ENCODE peak calls at places on chromosomes 16 and 17, in eight cellular contexts. S, A, Z, V, H, E, R and L are unnamed samples.

GRCh38 chr16:85995591-85996461 is 96.9 kb downstream of the IRF8 start:
- DNase-seq in H (no peak), V (peak; percentile 48), S (no peak), E (no peak), A (no peak), R (no peak), Z (no peak), L (no peak)

GRCh38 chr16:52528393-52529080 is 18.4 kb downstream of the TOX3 start:
- DNase-seq in V (no peak), H (no peak), Z (no peak), E (no peak), R (no peak), A (no peak), S (no peak), L (no peak)

GRCh38 chr17:62705781-62706597 is 78.5 kb downstream of the MRC2 start:
- DNase-seq in V (peak; percentile 46), A (no peak), S (no peak), E (no peak), H (no peak), Z (no peak), R (no peak), L (no peak)

GRCh38 chr16:12002447-12003006 is 26.0 kb downstream of the SNX29 start:
- DNase-seq in Z (no peak), S (no peak), R (no peak), A (no peak), V (no peak), H (peak; percentile 39), E (no peak), L (no peak)

GRCh38 chr16:1055557-1055924 is 17.0 kb upstream of the SSTR5 start:
- DNase-seq in E (no peak), H (no peak), V (no peak), Z (no peak), A (no peak), R (no peak), S (no peak), L (no peak)

GRCh38 chr17:4249452-4250029 is 14.2 kb downstream of the ANKFY1 start:
- DNase-seq in A (peak; percentile 36), V (no peak), H (peak; percentile 70), Z (no peak), R (no peak), E (no peak), S (peak; percentile 43), L (peak; percentile 53)

GRCh38 chr17:20040216-20040615 is 31.1 kb downstream of the SPECC1 start:
- DNase-seq in Z (no peak), R (no peak), H (no peak), S (no peak), E (no peak), A (no peak), V (no peak), L (no peak)

GRCh38 chr17:33927732-33928133 is 327.4 kb upstream of the CCL2 start:
- DNase-seq in E (no peak), Z (no peak), S (peak; percentile 21), A (peak; percentile 9), R (no peak), H (peak; percentile 50), V (no peak), L (peak; percentile 5)

GRCh38 chr17:50117202-50118040 is 12.5 kb downstream of the SAMD14 start:
- DNase-seq in Z (no peak), E (no peak), S (peak; percentile 85), R (peak; percentile 49), A (peak; percentile 74), V (peak; percentile 89), H (peak; percentile 84), L (peak; percentile 21)

GRCh38 chr16:83802135-83802534 is 5.6 kb upstream of the HSBP1 start:
- DNase-seq in S (peak; percentile 93), E (peak; percentile 88), V (no peak), Z (no peak), H (peak; percentile 93), R (no peak), A (no peak), L (no peak)

DNA sequence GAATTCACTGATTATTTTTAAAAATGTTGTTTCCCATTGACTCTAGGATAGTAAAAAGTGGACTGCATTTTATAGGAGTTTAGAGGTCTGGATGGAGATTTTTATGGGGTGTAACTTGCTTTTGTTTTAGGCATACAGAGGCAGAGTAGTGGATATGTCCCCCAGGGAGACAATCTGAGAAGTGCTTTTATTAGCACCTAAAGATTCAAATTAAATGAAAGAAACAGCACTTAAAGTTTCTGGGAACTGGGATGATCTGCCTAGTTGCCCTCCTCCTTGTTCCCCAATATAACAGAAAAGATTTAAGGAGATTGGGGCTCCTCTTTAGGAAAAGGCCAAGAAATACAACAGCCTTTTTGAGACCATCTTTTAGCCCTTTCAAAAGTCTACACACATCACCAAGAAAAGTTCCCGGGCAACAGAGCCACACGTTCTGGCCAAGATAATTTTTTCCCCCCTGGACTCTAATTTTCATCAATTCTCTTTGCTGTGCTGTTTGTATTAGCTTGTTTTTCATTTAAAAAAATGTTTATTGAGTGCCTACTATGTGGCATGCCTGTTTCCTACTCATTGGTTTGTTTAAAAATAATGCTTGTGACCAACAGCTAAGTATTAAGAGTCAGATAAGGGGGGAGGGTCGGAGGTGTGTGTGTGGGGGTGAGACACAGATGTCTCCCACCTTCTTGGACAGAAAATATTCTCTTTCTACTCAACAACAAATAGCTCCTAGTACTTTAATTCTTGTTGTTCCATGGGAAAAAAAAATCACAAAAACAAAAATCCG is 2.4 kb upstream of the IGF2BP1 start:
- DNase-seq in S (no peak), R (no peak), E (no peak), V (no peak), A (no peak), Z (no peak), H (no peak), L (no peak)
- H3K4me3 ChIP-seq in S (no peak overlapping the region), R (no peak overlapping the region), E (no peak overlapping the region), V (no peak overlapping the region), A (no peak overlapping the region), Z (no peak overlapping the region), H (no peak overlapping the region), L (no peak overlapping the region)

GRCh38 chr16:20854963-20855362 is 45.2 kb downstream of the DCUN1D3 start:
- DNase-seq in A (no peak), H (no peak), E (no peak), Z (no peak), R (no peak), S (no peak), V (no peak), L (no peak)

GRCh38 chr16:20850981-20851380 is 44.7 kb downstream of the REXO5 start:
- DNase-seq in H (peak; percentile 27), S (no peak), E (no peak), Z (no peak), V (no peak), R (no peak), A (no peak), L (no peak)

GRCh38 chr16:20851601-20852000 is 45.3 kb downstream of the REXO5 start:
- DNase-seq in H (peak; percentile 96), A (no peak), V (peak; percentile 90), E (peak; percentile 59), Z (peak; percentile 72), R (peak; percentile 41), S (peak; percentile 81), L (no peak)

GRCh38 chr16:20853981-20854620 is 46.1 kb downstream of the DCUN1D3 start:
- DNase-seq in A (no peak), H (peak; percentile 37), V (no peak), E (no peak), R (no peak), Z (no peak), S (peak; percentile 50), L (no peak)

DNA sequence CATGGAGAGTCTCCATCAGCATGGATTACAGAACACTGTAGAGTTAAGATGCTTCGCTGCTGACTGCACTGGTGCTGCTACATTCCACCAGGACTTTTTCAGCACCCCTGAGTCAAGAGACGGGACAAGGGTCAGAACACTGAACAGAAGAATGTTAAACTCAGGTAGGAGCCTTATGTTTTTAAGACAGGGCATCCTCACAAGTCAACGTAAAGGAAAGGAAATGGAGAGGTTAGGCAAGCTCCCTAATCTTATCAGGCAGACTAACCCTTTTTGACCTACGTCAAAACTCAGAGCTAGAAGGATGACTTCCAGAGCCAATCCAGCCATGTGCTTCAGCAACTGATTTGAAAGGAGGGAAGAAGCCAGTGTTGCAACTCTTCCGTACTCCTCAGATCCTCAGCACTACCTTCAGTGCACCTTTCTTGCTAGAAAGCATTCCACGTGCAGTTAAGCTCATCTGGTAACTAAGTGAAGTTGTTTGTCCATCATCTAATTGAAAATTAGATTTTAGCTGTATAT is 46.8 kb downstream of the REXO5 start:
- DNase-seq in R (no peak), Z (no peak), H (no peak), A (no peak), V (no peak), S (no peak), E (peak; percentile 37), L (no peak)
- H3K4me1 ChIP-seq in R (no peaks in the 10 kb centered on the region), Z (peaks cover 80% of the 10 kb centered on the region), H (peaks cover 53% of the 10 kb centered on the region), A (no peaks in the 10 kb centered on the region), V (peaks cover 22% of the 10 kb centered on the region), S (peaks cover 36% of the 10 kb centered on the region), E (no peaks in the 10 kb centered on the region), L (peaks cover 4% of the 10 kb centered on the region)

GRCh38 chr16:56883586-56883985 is 18.6 kb downstream of the SLC12A3 start:
- DNase-seq in Z (no peak), H (no peak), S (no peak), A (no peak), E (no peak), R (no peak), V (no peak), L (no peak)

GRCh38 chr16:56886296-56886695 is 21.3 kb downstream of the SLC12A3 start:
- DNase-seq in S (no peak), E (no peak), Z (no peak), R (no peak), H (no peak), A (no peak), V (no peak), L (no peak)

GRCh38 chr16:56885446-56886162 is 20.6 kb downstream of the SLC12A3 start:
- DNase-seq in H (no peak), A (no peak), S (no peak), E (no peak), R (no peak), Z (no peak), V (no peak), L (no peak)

GRCh38 chr16:56882077-56882476 is 17.1 kb downstream of the SLC12A3 start:
- DNase-seq in H (no peak), S (no peak), E (no peak), V (no peak), R (no peak), Z (no peak), A (no peak), L (no peak)

DNA sequence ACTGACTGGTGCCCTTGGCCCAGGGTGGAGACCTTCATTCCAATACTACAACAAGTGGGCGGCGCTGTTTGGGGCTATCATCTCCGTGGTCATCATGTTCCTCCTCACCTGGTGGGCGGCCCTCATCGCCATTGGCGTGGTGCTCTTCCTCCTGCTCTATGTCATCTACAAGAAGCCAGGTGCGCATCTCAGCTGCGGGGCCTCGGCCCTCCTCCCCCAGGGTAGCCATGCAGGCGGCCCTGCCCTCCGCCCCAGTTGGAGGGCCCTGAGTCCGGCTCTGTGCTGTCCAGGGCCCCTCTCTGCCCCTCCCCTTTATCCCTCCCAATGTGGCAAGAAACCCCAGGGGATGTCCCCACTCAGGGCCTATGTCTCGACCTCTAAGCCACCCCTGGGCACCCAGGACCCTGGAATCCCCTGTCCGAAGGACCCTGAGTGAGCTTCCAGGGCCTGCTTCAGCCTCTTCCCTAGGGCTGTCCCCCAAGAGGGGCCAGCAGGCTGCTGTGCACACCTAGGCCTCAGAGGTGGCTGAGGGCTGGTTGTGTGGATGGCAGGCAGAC is 19.1 kb downstream of the SLC12A3 start:
- DNase-seq in R (no peak), A (no peak), Z (no peak), V (no peak), S (no peak), E (no peak), H (no peak), L (no peak)
- H3K27ac ChIP-seq in R (no peak overlapping the region), A (no peak overlapping the region), Z (no peak overlapping the region), V (no peak overlapping the region), S (no peak overlapping the region), E (no peak overlapping the region), H (no peak overlapping the region), L (no peak overlapping the region)

GRCh38 chr16:73062640-73063283 is 14.8 kb upstream of the ZFHX3 start:
- DNase-seq in S (no peak), V (peak; percentile 80), R (no peak), A (no peak), E (no peak), Z (no peak), H (no peak), L (no peak)
- H3K4me3 ChIP-seq in S (no peak overlapping the region), V (peak overlapping the region; percentile 21), R (no peak overlapping the region), A (no peak overlapping the region), E (no peak overlapping the region), Z (peak overlapping the region; percentile 30), H (peak overlapping the region; percentile 44), L (no peak overlapping the region)